ENCODE peak calls at places on chromosomes 6 and 20, in six cellular contexts. One of them, this sample, is unnamed.

GRCh38 chr20:9928955-9929354 is 90.1 kb upstream of the PAK5 start:
- DNase-seq in neural progenitor cell: no peak
- DNase-seq in PC-3: no peak
- DNase-seq in SK-N-SH: no peak
- DNase-seq in MM.1S: no peak
- DNase-seq in GM23338: no peak
- DNase-seq in this sample: no peak

GRCh38 chr6:18216411-18216810 is 47.9 kb downstream of the DEK start:
- DNase-seq in neural progenitor cell: no peak
- DNase-seq in PC-3: peak; percentile 73
- DNase-seq in SK-N-SH: no peak
- DNase-seq in MM.1S: no peak
- DNase-seq in GM23338: no peak
- DNase-seq in this sample: peak; percentile 43

GRCh38 chr6:151452750-151453427 is 963 bp upstream of the RMND1 start:
- DNase-seq in neural progenitor cell: peak; percentile 8
- DNase-seq in PC-3: peak; percentile 55
- DNase-seq in SK-N-SH: peak; percentile 23
- DNase-seq in MM.1S: peak; percentile 17
- DNase-seq in GM23338: no peak
- DNase-seq in this sample: peak; percentile 66

GRCh38 chr6:36131517-36132220 is 1.4 kb downstream of the MAPK13 start:
- DNase-seq in neural progenitor cell: no peak
- DNase-seq in PC-3: peak; percentile 51
- DNase-seq in SK-N-SH: peak; percentile 87
- DNase-seq in MM.1S: peak; percentile 86
- DNase-seq in GM23338: no peak
- DNase-seq in this sample: peak; percentile 69

GRCh38 chr20:38242848-38243449 is 17.6 kb downstream of the KIAA1755 start:
- DNase-seq in neural progenitor cell: peak; percentile 17
- DNase-seq in PC-3: peak; percentile 50
- DNase-seq in SK-N-SH: peak; percentile 47
- DNase-seq in MM.1S: peak; percentile 23
- DNase-seq in GM23338: peak; percentile 55
- DNase-seq in this sample: no peak

GRCh38 chr6:44257753-44258324 is 511 bp upstream of the SLC35B2 start:
- DNase-seq in neural progenitor cell: no peak
- DNase-seq in PC-3: no peak
- DNase-seq in SK-N-SH: no peak
- DNase-seq in MM.1S: no peak
- DNase-seq in GM23338: no peak
- DNase-seq in this sample: no peak

GRCh38 chr20:5181955-5182354 is 55.1 kb downstream of the CDS2 start:
- DNase-seq in neural progenitor cell: no peak
- DNase-seq in PC-3: peak; percentile 53
- DNase-seq in SK-N-SH: no peak
- DNase-seq in MM.1S: no peak
- DNase-seq in GM23338: no peak
- DNase-seq in this sample: peak; percentile 45

GRCh38 chr6:12290490-12290820 is 294 bp downstream of the EDN1 start:
- DNase-seq in neural progenitor cell: no peak
- DNase-seq in PC-3: no peak
- DNase-seq in SK-N-SH: no peak
- DNase-seq in MM.1S: no peak
- DNase-seq in GM23338: no peak
- DNase-seq in this sample: no peak

GRCh38 chr6:83514877-83515466 is 2.6 kb downstream of the PRSS35 start:
- DNase-seq in neural progenitor cell: peak; percentile 67
- DNase-seq in PC-3: peak; percentile 85
- DNase-seq in SK-N-SH: peak; percentile 50
- DNase-seq in MM.1S: peak; percentile 63
- DNase-seq in GM23338: peak; percentile 76
- DNase-seq in this sample: peak; percentile 67

GRCh38 chr6:44722736-44723135 is 335.2 kb downstream of the CDC5L start:
- DNase-seq in neural progenitor cell: no peak
- DNase-seq in PC-3: no peak
- DNase-seq in SK-N-SH: no peak
- DNase-seq in MM.1S: no peak
- DNase-seq in GM23338: no peak
- DNase-seq in this sample: no peak

GRCh38 chr6:161265975-161266374 is 7.9 kb downstream of the AGPAT4 start:
- DNase-seq in neural progenitor cell: no peak
- DNase-seq in PC-3: peak; percentile 27
- DNase-seq in SK-N-SH: no peak
- DNase-seq in MM.1S: no peak
- DNase-seq in GM23338: no peak
- DNase-seq in this sample: no peak

GRCh38 chr6:9896806-9897205 is 518.1 kb downstream of the TFAP2A start:
- DNase-seq in neural progenitor cell: no peak
- DNase-seq in PC-3: no peak
- DNase-seq in SK-N-SH: no peak
- DNase-seq in MM.1S: no peak
- DNase-seq in GM23338: no peak
- DNase-seq in this sample: peak; percentile 4

GRCh38 chr20:63321148-63321831 is 28.3 kb downstream of the COL20A1 start:
- DNase-seq in neural progenitor cell: no peak
- DNase-seq in PC-3: peak; percentile 46
- DNase-seq in SK-N-SH: no peak
- DNase-seq in MM.1S: no peak
- DNase-seq in GM23338: no peak
- DNase-seq in this sample: peak; percentile 77

GRCh38 chr6:69232506-69233194 is 564.2 kb downstream of the LMBRD1 start:
- DNase-seq in neural progenitor cell: peak; percentile 90
- DNase-seq in PC-3: peak; percentile 60
- DNase-seq in SK-N-SH: peak; percentile 55
- DNase-seq in MM.1S: peak; percentile 70
- DNase-seq in GM23338: peak; percentile 91
- DNase-seq in this sample: peak; percentile 74

GRCh38 chr6:39508513-39508912 is 186.0 kb upstream of the KCNK16 start:
- DNase-seq in neural progenitor cell: peak; percentile 42
- DNase-seq in PC-3: no peak
- DNase-seq in SK-N-SH: no peak
- DNase-seq in MM.1S: no peak
- DNase-seq in GM23338: peak; percentile 26
- DNase-seq in this sample: no peak

GRCh38 chr6:129590408-129591022 is 119.5 kb downstream of the ARHGAP18 start:
- DNase-seq in neural progenitor cell: no peak
- DNase-seq in PC-3: peak; percentile 82
- DNase-seq in SK-N-SH: no peak
- DNase-seq in MM.1S: no peak
- DNase-seq in GM23338: no peak
- DNase-seq in this sample: peak; percentile 62

GRCh38 chr6:170027111-170028043 is 263.5 kb downstream of the DLL1 start:
- DNase-seq in neural progenitor cell: no peak
- DNase-seq in PC-3: peak; percentile 33
- DNase-seq in SK-N-SH: no peak
- DNase-seq in MM.1S: no peak
- DNase-seq in GM23338: no peak
- DNase-seq in this sample: peak; percentile 43

GRCh38 chr20:31712112-31712553 is 10.5 kb downstream of the BCL2L1 start:
- DNase-seq in neural progenitor cell: peak; percentile 72
- DNase-seq in PC-3: peak; percentile 43
- DNase-seq in SK-N-SH: no peak
- DNase-seq in MM.1S: peak; percentile 59
- DNase-seq in GM23338: peak; percentile 26
- DNase-seq in this sample: no peak

GRCh38 chr20:15364781-15365180 is 1027.4 kb upstream of the FLRT3 start:
- DNase-seq in neural progenitor cell: no peak
- DNase-seq in PC-3: no peak
- DNase-seq in SK-N-SH: no peak
- DNase-seq in MM.1S: no peak
- DNase-seq in GM23338: no peak
- DNase-seq in this sample: peak; percentile 10

GRCh38 chr6:168699631-168700315 is 258.8 kb downstream of the SMOC2 start:
- DNase-seq in neural progenitor cell: no peak
- DNase-seq in PC-3: no peak
- DNase-seq in SK-N-SH: peak; percentile 79
- DNase-seq in MM.1S: no peak
- DNase-seq in GM23338: no peak
- DNase-seq in this sample: no peak

GRCh38 chr6:79544299-79544927 is 7.2 kb upstream of the LCA5 start:
- DNase-seq in neural progenitor cell: no peak
- DNase-seq in PC-3: no peak
- DNase-seq in SK-N-SH: no peak
- DNase-seq in MM.1S: peak; percentile 70
- DNase-seq in GM23338: peak; percentile 13
- DNase-seq in this sample: peak; percentile 45

GRCh38 chr20:51639206-51639832 is 96.8 kb upstream of the NFATC2 start:
- DNase-seq in neural progenitor cell: peak; percentile 81
- DNase-seq in PC-3: peak; percentile 96
- DNase-seq in SK-N-SH: peak; percentile 79
- DNase-seq in MM.1S: peak; percentile 21
- DNase-seq in GM23338: peak; percentile 83
- DNase-seq in this sample: peak; percentile 63

GRCh38 chr6:7991992-7992815 is 72.0 kb downstream of the BLOC1S5 start:
- DNase-seq in neural progenitor cell: peak; percentile 33
- DNase-seq in PC-3: peak; percentile 60
- DNase-seq in SK-N-SH: peak; percentile 53
- DNase-seq in MM.1S: peak; percentile 78
- DNase-seq in GM23338: peak; percentile 59
- DNase-seq in this sample: peak; percentile 90

GRCh38 chr6:150142657-150143501 is at the start of gene PPP1R14C:
- DNase-seq in neural progenitor cell: peak; percentile 86
- DNase-seq in PC-3: peak; percentile 44
- DNase-seq in SK-N-SH: peak; percentile 42
- DNase-seq in MM.1S: no peak
- DNase-seq in GM23338: peak; percentile 82
- DNase-seq in this sample: peak; percentile 81

GRCh38 chr20:26135325-26136110 is 438.9 kb upstream of the ZNF337 start:
- DNase-seq in neural progenitor cell: no peak
- DNase-seq in PC-3: no peak
- DNase-seq in SK-N-SH: no peak
- DNase-seq in MM.1S: no peak
- DNase-seq in GM23338: no peak
- DNase-seq in this sample: no peak

GRCh38 chr6:154197176-154197850 is 158.3 kb downstream of the OPRM1 start:
- DNase-seq in neural progenitor cell: no peak
- DNase-seq in PC-3: peak; percentile 66
- DNase-seq in SK-N-SH: no peak
- DNase-seq in MM.1S: no peak
- DNase-seq in GM23338: no peak
- DNase-seq in this sample: peak; percentile 65

GRCh38 chr6:38776515-38776914 is 61.4 kb downstream of the DNAH8 start:
- DNase-seq in neural progenitor cell: no peak
- DNase-seq in PC-3: peak; percentile 68
- DNase-seq in SK-N-SH: peak; percentile 10
- DNase-seq in MM.1S: no peak
- DNase-seq in GM23338: no peak
- DNase-seq in this sample: peak; percentile 23

DNA sequence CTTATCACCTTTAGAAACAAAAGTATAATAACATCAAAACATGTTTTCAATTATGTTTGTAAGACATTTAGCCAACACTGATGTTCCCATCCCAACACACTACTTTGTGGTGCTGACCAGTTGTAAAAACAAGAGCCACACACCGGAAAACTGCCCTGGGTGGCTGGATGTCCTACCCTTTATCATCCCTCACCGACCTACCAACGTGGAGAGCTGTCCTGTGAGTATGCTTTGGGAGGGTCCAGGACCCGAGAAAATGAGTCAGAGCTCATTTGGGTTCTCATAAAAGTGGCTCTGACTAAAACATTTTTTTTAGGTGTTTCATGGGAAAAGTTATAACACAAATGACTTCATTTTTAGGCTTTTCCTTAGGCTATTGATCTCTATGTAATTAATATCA is 29.3 kb upstream of the CTAGE9 start:
- DNase-seq in neural progenitor cell: no peak
- DNase-seq in PC-3: peak; percentile 44
- DNase-seq in SK-N-SH: no peak
- DNase-seq in MM.1S: no peak
- DNase-seq in GM23338: no peak
- DNase-seq in this sample: peak; percentile 84
- H3F3A ChIP-seq in neural progenitor cell: no peaks in the 10 kb centered on the region
- H3F3A ChIP-seq in PC-3: no peaks in the 10 kb centered on the region
- H3F3A ChIP-seq in SK-N-SH: no peaks in the 10 kb centered on the region
- H3F3A ChIP-seq in MM.1S: no peaks in the 10 kb centered on the region
- H3F3A ChIP-seq in GM23338: no peaks in the 10 kb centered on the region
- H3F3A ChIP-seq in this sample: peaks cover 6% of the 10 kb centered on the region

DNA sequence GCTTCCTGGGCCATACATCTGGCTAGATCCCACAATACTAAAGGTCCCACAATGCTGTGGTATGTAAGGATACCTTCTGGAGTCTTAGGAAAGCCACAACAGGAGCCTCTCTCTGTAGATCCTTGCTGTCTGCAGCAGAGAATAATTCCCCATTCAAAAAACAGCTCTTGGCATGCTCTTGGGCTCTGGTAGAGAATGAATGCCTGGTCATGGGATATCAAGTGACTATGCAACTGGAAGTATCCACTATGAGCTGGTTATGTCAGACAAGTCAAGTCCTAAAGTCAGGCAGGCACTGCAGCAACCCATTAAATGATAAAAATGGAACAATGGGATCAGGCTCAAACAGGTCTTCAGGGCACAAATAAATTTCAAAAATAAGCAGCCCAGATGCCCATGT is 4.4 kb downstream of the AK9 start:
- DNase-seq in neural progenitor cell: no peak
- DNase-seq in PC-3: no peak
- DNase-seq in SK-N-SH: no peak
- DNase-seq in MM.1S: no peak
- DNase-seq in GM23338: no peak
- DNase-seq in this sample: peak; percentile 18
- H3K4me1 ChIP-seq in neural progenitor cell: no peaks in the 10 kb centered on the region
- H3K4me1 ChIP-seq in PC-3: peaks cover 19% of the 10 kb centered on the region
- H3K4me1 ChIP-seq in SK-N-SH: no peaks in the 10 kb centered on the region
- H3K4me1 ChIP-seq in MM.1S: peaks cover 5% of the 10 kb centered on the region
- H3K4me1 ChIP-seq in GM23338: no peaks in the 10 kb centered on the region
- H3K4me1 ChIP-seq in this sample: peaks cover 16% of the 10 kb centered on the region

GRCh38 chr20:40943591-40943990 is 85.0 kb upstream of the TOP1 start:
- DNase-seq in neural progenitor cell: no peak
- DNase-seq in PC-3: no peak
- DNase-seq in SK-N-SH: no peak
- DNase-seq in MM.1S: no peak
- DNase-seq in GM23338: peak; percentile 35
- DNase-seq in this sample: no peak

GRCh38 chr20:40948352-40949267 is 80.0 kb upstream of the TOP1 start:
- DNase-seq in neural progenitor cell: no peak
- DNase-seq in PC-3: peak; percentile 79
- DNase-seq in SK-N-SH: no peak
- DNase-seq in MM.1S: no peak
- DNase-seq in GM23338: no peak
- DNase-seq in this sample: no peak

GRCh38 chr20:40942775-40943174 is 85.8 kb upstream of the TOP1 start:
- DNase-seq in neural progenitor cell: no peak
- DNase-seq in PC-3: peak; percentile 45
- DNase-seq in SK-N-SH: no peak
- DNase-seq in MM.1S: no peak
- DNase-seq in GM23338: no peak
- DNase-seq in this sample: no peak

GRCh38 chr20:40945189-40945588 is 83.4 kb upstream of the TOP1 start:
- DNase-seq in neural progenitor cell: no peak
- DNase-seq in PC-3: no peak
- DNase-seq in SK-N-SH: no peak
- DNase-seq in MM.1S: no peak
- DNase-seq in GM23338: no peak
- DNase-seq in this sample: no peak

GRCh38 chr20:40945754-40946451 is 82.7 kb upstream of the TOP1 start:
- DNase-seq in neural progenitor cell: peak; percentile 87
- DNase-seq in PC-3: peak; percentile 68
- DNase-seq in SK-N-SH: peak; percentile 83
- DNase-seq in MM.1S: no peak
- DNase-seq in GM23338: peak; percentile 86
- DNase-seq in this sample: peak; percentile 68
- TF ChIP-seq EZH2phosphoT487 in neural progenitor cell: no peak
- TF ChIP-seq EZH2phosphoT487 in PC-3: no peak
- TF ChIP-seq EZH2phosphoT487 in SK-N-SH: no peak
- TF ChIP-seq EZH2phosphoT487 in MM.1S: no peak
- TF ChIP-seq EZH2phosphoT487 in GM23338: no peak
- TF ChIP-seq EZH2phosphoT487 in this sample: no peak

GRCh38 chr20:47456041-47456537 is 45.6 kb upstream of the NCOA3 start:
- DNase-seq in neural progenitor cell: no peak
- DNase-seq in PC-3: no peak
- DNase-seq in SK-N-SH: no peak
- DNase-seq in MM.1S: no peak
- DNase-seq in GM23338: no peak
- DNase-seq in this sample: no peak
- H3F3A ChIP-seq in neural progenitor cell: no peaks in the 10 kb centered on the region
- H3F3A ChIP-seq in PC-3: peaks cover 10% of the 10 kb centered on the region
- H3F3A ChIP-seq in SK-N-SH: peaks cover 23% of the 10 kb centered on the region
- H3F3A ChIP-seq in MM.1S: peaks cover 9% of the 10 kb centered on the region
- H3F3A ChIP-seq in GM23338: no peaks in the 10 kb centered on the region
- H3F3A ChIP-seq in this sample: peaks cover 39% of the 10 kb centered on the region